ENCODE peak calls at places on chromosome 7, in four cellular contexts. T is endothelial cell, B is epithelial cell of esophagus, D is kidney tubule cell. Y is an unnamed sample.

GRCh38 chr7:17185690-17186070 is 112.8 kb upstream of the AHR start:
- DNase-seq in T (no peak), D (peak), B (peak), Y (no peak)

GRCh38 chr7:76356823-76357222 is 2.0 kb downstream of the YWHAG start:
- DNase-seq in T (no peak), D (peak), B (peak), Y (no peak)

GRCh38 chr7:2956526-2957368 is 86.9 kb downstream of the CARD11 start:
- DNase-seq in D (peak), B (peak), T (no peak), Y (no peak)

GRCh38 chr7:270351-270983 is 19.5 kb upstream of the FOXL3 start:
- DNase-seq in D (no peak), B (no peak), T (no peak), Y (peak)

GRCh38 chr7:40151504-40151903 is 16.7 kb downstream of the SUGCT start:
- DNase-seq in T (no peak), B (no peak), D (peak), Y (no peak)

GRCh38 chr7:81929386-81929785 is 159.5 kb upstream of the HGF start:
- DNase-seq in D (peak), B (no peak), T (no peak), Y (no peak)

GRCh38 chr7:280461-280860 is 9.5 kb upstream of the FOXL3 start:
- DNase-seq in D (no peak), B (no peak), T (no peak), Y (no peak)

GRCh38 chr7:128116740-128117139 is 85.5 kb upstream of the LRRC4 start:
- DNase-seq in D (no peak), T (no peak), B (no peak), Y (no peak)

GRCh38 chr7:80895056-80895455 is 23.8 kb downstream of the SEMA3C start:
- DNase-seq in D (no peak), T (no peak), B (no peak), Y (no peak)

GRCh38 chr7:40474790-40475680 is 340.2 kb downstream of the SUGCT start:
- DNase-seq in T (no peak), B (no peak), D (no peak), Y (no peak)

GRCh38 chr7:1920266-1920681 is 250.2 kb downstream of the ELFN1 start:
- DNase-seq in D (no peak), T (no peak), B (no peak), Y (no peak)

GRCh38 chr7:98286093-98286525 is 4.6 kb downstream of the BRI3 start:
- DNase-seq in D (peak), B (peak), T (no peak), Y (peak)

GRCh38 chr7:24936121-24936824 is 43.7 kb downstream of the OSBPL3 start:
- DNase-seq in T (no peak), D (peak), B (no peak), Y (no peak)

GRCh38 chr7:133155121-133155520 is 73.2 kb upstream of the CHCHD3 start:
- DNase-seq in B (no peak), T (no peak), D (no peak), Y (no peak)

GRCh38 chr7:129569811-129570215 is 41.7 kb upstream of the NRF1 start:
- DNase-seq in D (peak), B (peak), T (no peak), Y (no peak)

GRCh38 chr7:332646-333398 is 42.9 kb downstream of the FOXL3 start:
- DNase-seq in B (peak), T (peak), D (peak), Y (peak)

GRCh38 chr7:1235501-1236131 is 2.9 kb downstream of the UNCX start:
- DNase-seq in T (no peak), D (no peak), B (no peak), Y (no peak)

GRCh38 chr7:48781783-48782182 is 142.6 kb upstream of the CDC14C start:
- DNase-seq in B (peak), D (peak), T (no peak), Y (no peak)

GRCh38 chr7:98903246-98903645 is 24.9 kb downstream of the TRRAP start:
- DNase-seq in D (no peak), B (no peak), T (no peak), Y (no peak)

GRCh38 chr7:22586806-22587180 is 86.8 kb upstream of the STEAP1B start:
- DNase-seq in D (peak), T (no peak), B (peak), Y (no peak)

GRCh38 chr7:33248663-33249062 is 119.3 kb downstream of the BBS9 start:
- DNase-seq in D (no peak), T (no peak), B (no peak), Y (no peak)

GRCh38 chr7:151851782-151852181 is 25.1 kb downstream of the PRKAG2 start:
- DNase-seq in D (no peak), B (peak), T (no peak), Y (peak)

GRCh38 chr7:158276414-158277218 is 311.0 kb downstream of the PTPRN2 start:
- DNase-seq in B (no peak), D (no peak), T (no peak), Y (no peak)

GRCh38 chr7:133987582-133987981 is 139.6 kb upstream of the LRGUK start:
- DNase-seq in T (no peak), D (no peak), B (no peak), Y (no peak)

GRCh38 chr7:17109017-17109416 is 189.4 kb upstream of the AHR start:
- DNase-seq in B (peak), D (no peak), T (no peak), Y (no peak)

GRCh38 chr7:132298782-132299181 is 277.5 kb downstream of the PLXNA4 start:
- DNase-seq in D (peak), T (no peak), B (peak), Y (no peak)

GRCh38 chr7:136528329-136528728 is 340.1 kb upstream of the CHRM2 start:
- DNase-seq in B (peak), T (no peak), D (peak), Y (no peak)

GRCh38 chr7:77455334-77455733 is 39.2 kb upstream of the GSAP start:
- DNase-seq in B (peak), D (peak), T (no peak), Y (no peak)

GRCh38 chr7:128959296-128959695 is 21.6 kb downstream of the IRF5 start:
- DNase-seq in D (no peak), B (no peak), T (no peak), Y (no peak)

GRCh38 chr7:80770675-80771081 is 132.2 kb downstream of the CD36 start:
- DNase-seq in B (no peak), D (peak), T (no peak), Y (no peak)

Y was measured in testis.